ENCODE peak calls at places on chromosomes 11 and 22, in six cellular contexts. One of them, this sample, is unnamed.
A peak's percentile ranks its signal among the peaks of the same experiment; 100 is the strongest.

GRCh38 chr11:102346748-102347525 is at the start of gene BIRC2:
- DNase-seq in adrenal gland: peak; percentile 96
- DNase-seq in HepG2: peak; percentile 79
- DNase-seq in suprapubic skin: peak; percentile 96
- DNase-seq in testis: peak; percentile 94
- DNase-seq in tibial nerve: peak; percentile 94
- DNase-seq in this sample: peak; percentile 92

GRCh38 chr22:42635531-42635930 is 4.9 kb downstream of the ATP5MGL start:
- DNase-seq in adrenal gland: peak; percentile 91
- DNase-seq in HepG2: no peak
- DNase-seq in suprapubic skin: peak; percentile 86
- DNase-seq in testis: no peak
- DNase-seq in tibial nerve: peak; percentile 52
- DNase-seq in this sample: peak; percentile 89

GRCh38 chr11:116136987-116137674 is 632.9 kb upstream of the CADM1 start:
- DNase-seq in adrenal gland: no peak
- DNase-seq in HepG2: no peak
- DNase-seq in suprapubic skin: no peak
- DNase-seq in testis: no peak
- DNase-seq in tibial nerve: no peak
- DNase-seq in this sample: peak; percentile 37

GRCh38 chr11:29534831-29535230 is 482.0 kb downstream of the KCNA4 start:
- DNase-seq in adrenal gland: no peak
- DNase-seq in HepG2: no peak
- DNase-seq in suprapubic skin: no peak
- DNase-seq in testis: no peak
- DNase-seq in tibial nerve: no peak
- DNase-seq in this sample: no peak

GRCh38 chr22:41367680-41368542 is 13.8 kb upstream of the TEF start:
- DNase-seq in adrenal gland: peak; percentile 86
- DNase-seq in HepG2: peak; percentile 39
- DNase-seq in suprapubic skin: no peak
- DNase-seq in testis: peak; percentile 48
- DNase-seq in tibial nerve: no peak
- DNase-seq in this sample: peak; percentile 90

GRCh38 chr11:131913267-131913666 is 542.9 kb downstream of the NTM start:
- DNase-seq in adrenal gland: no peak
- DNase-seq in HepG2: no peak
- DNase-seq in suprapubic skin: no peak
- DNase-seq in testis: no peak
- DNase-seq in tibial nerve: no peak
- DNase-seq in this sample: no peak

GRCh38 chr11:79626135-79626748 is 185.4 kb upstream of the TENM4 start:
- DNase-seq in adrenal gland: no peak
- DNase-seq in HepG2: no peak
- DNase-seq in suprapubic skin: no peak
- DNase-seq in testis: no peak
- DNase-seq in tibial nerve: no peak
- DNase-seq in this sample: no peak

GRCh38 chr11:86773878-86774277 is 26.5 kb upstream of the PRSS23 start:
- DNase-seq in adrenal gland: no peak
- DNase-seq in HepG2: no peak
- DNase-seq in suprapubic skin: no peak
- DNase-seq in testis: no peak
- DNase-seq in tibial nerve: no peak
- DNase-seq in this sample: no peak

GRCh38 chr11:60018058-60018457 is 1.1 kb downstream of the OOSP4B start:
- DNase-seq in adrenal gland: no peak
- DNase-seq in HepG2: no peak
- DNase-seq in suprapubic skin: no peak
- DNase-seq in testis: no peak
- DNase-seq in tibial nerve: no peak
- DNase-seq in this sample: no peak

GRCh38 chr11:121722431-121723256 is 269.9 kb upstream of the SORL1-AS1 start:
- DNase-seq in adrenal gland: peak; percentile 86
- DNase-seq in HepG2: peak; percentile 87
- DNase-seq in suprapubic skin: peak; percentile 83
- DNase-seq in testis: peak; percentile 95
- DNase-seq in tibial nerve: peak; percentile 83
- DNase-seq in this sample: peak; percentile 94

GRCh38 chr11:78147807-78148206 is 8.4 kb upstream of the ALG8 start:
- DNase-seq in adrenal gland: peak; percentile 35
- DNase-seq in HepG2: no peak
- DNase-seq in suprapubic skin: no peak
- DNase-seq in testis: no peak
- DNase-seq in tibial nerve: no peak
- DNase-seq in this sample: no peak

GRCh38 chr11:975824-976223 is 50.2 kb downstream of the AP2A2 start:
- DNase-seq in adrenal gland: no peak
- DNase-seq in HepG2: peak; percentile 44
- DNase-seq in suprapubic skin: no peak
- DNase-seq in testis: no peak
- DNase-seq in tibial nerve: no peak
- DNase-seq in this sample: no peak

GRCh38 chr11:108235633-108236032 is 12.8 kb downstream of the ATM start:
- DNase-seq in adrenal gland: no peak
- DNase-seq in HepG2: no peak
- DNase-seq in suprapubic skin: no peak
- DNase-seq in testis: no peak
- DNase-seq in tibial nerve: no peak
- DNase-seq in this sample: no peak
- H3K4me3 ChIP-seq in adrenal gland: no peak overlapping the region
- H3K4me3 ChIP-seq in HepG2: no peak overlapping the region
- H3K4me3 ChIP-seq in suprapubic skin: no peak overlapping the region
- H3K4me3 ChIP-seq in testis: no peak overlapping the region
- H3K4me3 ChIP-seq in tibial nerve: no peak overlapping the region
- H3K4me3 ChIP-seq in this sample: no peak overlapping the region

GRCh38 chr11:61854206-61854875 is 26.2 kb downstream of the FADS2 start:
- DNase-seq in adrenal gland: no peak
- DNase-seq in HepG2: no peak
- DNase-seq in suprapubic skin: no peak
- DNase-seq in testis: no peak
- DNase-seq in tibial nerve: no peak
- DNase-seq in this sample: no peak
- TF ChIP-seq POLR2A in adrenal gland: no peak
- TF ChIP-seq POLR2A in HepG2: no peak
- TF ChIP-seq POLR2A in suprapubic skin: no peak
- TF ChIP-seq POLR2A in testis: no peak
- TF ChIP-seq POLR2A in tibial nerve: no peak
- TF ChIP-seq POLR2A in this sample: no peak

DNA sequence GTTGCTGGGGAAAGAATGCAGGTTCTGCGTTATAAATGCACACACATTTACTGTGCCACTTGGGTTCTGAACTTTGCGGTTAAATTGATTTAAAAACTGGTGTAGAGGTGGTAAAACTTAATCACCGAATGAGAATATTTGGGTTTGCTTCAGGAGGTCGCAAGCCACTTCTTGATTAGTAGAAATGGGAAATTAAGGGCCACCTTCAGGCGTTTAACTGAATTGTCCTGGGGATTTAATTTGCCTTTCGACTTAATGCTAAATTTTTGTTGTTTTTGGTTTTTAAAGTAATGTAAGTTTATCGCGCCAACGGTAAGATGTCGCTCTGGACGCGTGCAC is 460 bp upstream of the NCR3LG1 start:
- DNase-seq in adrenal gland: no peak
- DNase-seq in HepG2: no peak
- DNase-seq in suprapubic skin: no peak
- DNase-seq in testis: no peak
- DNase-seq in tibial nerve: no peak
- DNase-seq in this sample: no peak
- TF ChIP-seq CTCF in adrenal gland: no peak
- TF ChIP-seq CTCF in HepG2: no peak
- TF ChIP-seq CTCF in suprapubic skin: no peak
- TF ChIP-seq CTCF in testis: no peak
- TF ChIP-seq CTCF in tibial nerve: no peak
- TF ChIP-seq CTCF in this sample: no peak

GRCh38 chr11:118236170-118236569 is 11.4 kb upstream of the JAML start:
- DNase-seq in adrenal gland: no peak
- DNase-seq in HepG2: no peak
- DNase-seq in suprapubic skin: no peak
- DNase-seq in testis: no peak
- DNase-seq in tibial nerve: no peak
- DNase-seq in this sample: no peak

GRCh38 chr11:118230088-118230487 is 5.3 kb upstream of the JAML start:
- DNase-seq in adrenal gland: no peak
- DNase-seq in HepG2: no peak
- DNase-seq in suprapubic skin: no peak
- DNase-seq in testis: no peak
- DNase-seq in tibial nerve: no peak
- DNase-seq in this sample: no peak

GRCh38 chr11:118232659-118233058 is 7.8 kb upstream of the JAML start:
- DNase-seq in adrenal gland: no peak
- DNase-seq in HepG2: peak; percentile 15
- DNase-seq in suprapubic skin: no peak
- DNase-seq in testis: no peak
- DNase-seq in tibial nerve: no peak
- DNase-seq in this sample: no peak

GRCh38 chr11:118234833-118235232 is 10.0 kb upstream of the JAML start:
- DNase-seq in adrenal gland: no peak
- DNase-seq in HepG2: no peak
- DNase-seq in suprapubic skin: no peak
- DNase-seq in testis: no peak
- DNase-seq in tibial nerve: no peak
- DNase-seq in this sample: no peak

GRCh38 chr11:118233377-118233776 is 8.6 kb upstream of the JAML start:
- DNase-seq in adrenal gland: no peak
- DNase-seq in HepG2: no peak
- DNase-seq in suprapubic skin: no peak
- DNase-seq in testis: no peak
- DNase-seq in tibial nerve: no peak
- DNase-seq in this sample: no peak
- H3K4me3 ChIP-seq in adrenal gland: no peak overlapping the region
- H3K4me3 ChIP-seq in HepG2: no peak overlapping the region
- H3K4me3 ChIP-seq in suprapubic skin: no peak overlapping the region
- H3K4me3 ChIP-seq in testis: no peak overlapping the region
- H3K4me3 ChIP-seq in tibial nerve: no peak overlapping the region
- H3K4me3 ChIP-seq in this sample: no peak overlapping the region

DNA sequence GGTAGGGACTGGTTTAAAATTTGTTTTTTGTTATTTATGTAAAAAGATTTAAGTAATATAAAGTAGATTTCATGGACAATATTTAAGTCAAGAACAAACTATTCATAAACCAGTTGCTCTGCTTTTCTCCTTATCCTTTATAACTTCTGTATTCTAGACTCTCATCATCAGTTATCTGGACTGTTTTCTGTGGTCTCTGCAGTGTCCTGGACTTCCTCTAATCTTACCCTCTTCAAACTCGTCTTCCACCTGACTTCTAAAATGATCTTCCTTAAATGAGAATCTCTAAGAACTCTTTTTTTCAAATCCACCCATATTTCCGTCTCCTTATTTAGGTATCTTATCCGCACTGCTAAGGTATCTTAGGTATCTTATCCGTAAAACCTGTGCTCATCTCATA is 8.1 kb downstream of the RRM1 start:
- DNase-seq in adrenal gland: no peak
- DNase-seq in HepG2: no peak
- DNase-seq in suprapubic skin: no peak
- DNase-seq in testis: no peak
- DNase-seq in tibial nerve: no peak
- DNase-seq in this sample: no peak
- TF ChIP-seq POLR2A in adrenal gland: no peak
- TF ChIP-seq POLR2A in HepG2: no peak
- TF ChIP-seq POLR2A in suprapubic skin: no peak
- TF ChIP-seq POLR2A in testis: no peak
- TF ChIP-seq POLR2A in tibial nerve: no peak
- TF ChIP-seq POLR2A in this sample: no peak

GRCh38 chr22:44975444-44976262 is 34.2 kb downstream of the PHF21B start:
- DNase-seq in adrenal gland: peak; percentile 89
- DNase-seq in HepG2: peak; percentile 66
- DNase-seq in suprapubic skin: no peak
- DNase-seq in testis: peak; percentile 92
- DNase-seq in tibial nerve: peak; percentile 30
- DNase-seq in this sample: peak; percentile 88
- TF ChIP-seq CTCF in adrenal gland: peak; percentile 78
- TF ChIP-seq CTCF in HepG2: peak; percentile 76
- TF ChIP-seq CTCF in suprapubic skin: peak; percentile 10
- TF ChIP-seq CTCF in testis: peak; percentile 78
- TF ChIP-seq CTCF in tibial nerve: peak; percentile 47
- TF ChIP-seq CTCF in this sample: no peak

GRCh38 chr11:4090258-4090657 is 4.3 kb upstream of the RRM1 start:
- DNase-seq in adrenal gland: no peak
- DNase-seq in HepG2: no peak
- DNase-seq in suprapubic skin: no peak
- DNase-seq in testis: no peak
- DNase-seq in tibial nerve: no peak
- DNase-seq in this sample: no peak
- H3K4me3 ChIP-seq in adrenal gland: no peak overlapping the region
- H3K4me3 ChIP-seq in HepG2: no peak overlapping the region
- H3K4me3 ChIP-seq in suprapubic skin: no peak overlapping the region
- H3K4me3 ChIP-seq in testis: no peak overlapping the region
- H3K4me3 ChIP-seq in tibial nerve: no peak overlapping the region
- H3K4me3 ChIP-seq in this sample: no peak overlapping the region

DNA sequence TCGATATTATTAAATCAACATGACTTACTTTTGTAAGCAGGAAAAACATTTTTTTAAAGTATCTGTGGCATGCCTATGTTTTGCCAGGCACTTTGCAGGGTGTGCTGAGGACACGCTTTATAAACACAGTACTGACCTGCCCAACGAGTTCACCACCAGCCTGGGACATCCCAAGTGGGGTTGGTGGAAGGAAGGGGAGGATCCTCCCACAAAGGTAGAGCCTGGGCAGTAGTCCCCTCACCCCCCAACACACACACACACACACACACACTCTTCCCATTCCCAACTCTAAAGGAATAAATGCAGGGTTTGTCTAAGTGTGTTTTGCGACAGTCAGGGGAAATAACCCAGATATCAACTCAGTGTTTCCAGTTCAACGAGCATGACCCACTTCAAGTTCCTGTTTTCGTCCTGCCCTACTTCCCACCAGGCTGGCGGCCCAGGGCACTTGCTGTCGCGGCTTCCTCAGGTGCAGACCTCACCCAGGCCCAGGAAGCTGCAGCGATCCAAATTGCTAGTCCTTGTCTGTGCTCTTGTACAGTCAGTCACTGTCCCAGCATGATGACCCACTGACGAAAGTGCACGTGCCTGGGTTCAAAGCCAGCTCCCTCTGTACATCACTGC is 3.1 kb downstream of the CERK start:
- DNase-seq in adrenal gland: peak; percentile 79
- DNase-seq in HepG2: no peak
- DNase-seq in suprapubic skin: no peak
- DNase-seq in testis: no peak
- DNase-seq in tibial nerve: no peak
- DNase-seq in this sample: peak; percentile 54
- TF ChIP-seq POLR2A in adrenal gland: peak; percentile 10
- TF ChIP-seq POLR2A in HepG2: no peak
- TF ChIP-seq POLR2A in suprapubic skin: no peak
- TF ChIP-seq POLR2A in testis: no peak
- TF ChIP-seq POLR2A in tibial nerve: no peak
- TF ChIP-seq POLR2A in this sample: no peak

This sample was measured in lower leg skin.